ENCODE peak calls at places on chromosomes 12 and 14, in six cellular contexts. O is upper lobe of right lung, P is neuronal stem cell, Q is dorsolateral prefrontal cortex, Y is right cardiac atrium, B is ovary. K is an unnamed sample.

GRCh38 chr12:98955284-98955683 is 310.2 kb downstream of the APAF1 start:
- DNase-seq in O (no peak), P (no peak), Q (no peak), Y (no peak), B (no peak), K (no peak)

GRCh38 chr14:56310643-56311042 is 192.4 kb downstream of the PELI2 start:
- DNase-seq in O (no peak), P (no peak), Q (no peak), Y (no peak), B (no peak), K (no peak)

GRCh38 chr14:90416649-90417237 is 19.9 kb downstream of the CALM1 start:
- DNase-seq in O (no peak), P (no peak), Q (no peak), Y (no peak), B (no peak), K (no peak)

GRCh38 chr14:64502476-64503183 is 1.0 kb downstream of the ZBTB25 start:
- DNase-seq in O (no peak), P (no peak), Q (no peak), Y (no peak), B (no peak), K (peak; percentile 15)

GRCh38 chr12:98456583-98457573 is 58.5 kb upstream of the TMPO start:
- DNase-seq in O (peak; percentile 85), P (peak; percentile 39), Q (no peak), Y (peak; percentile 86), B (peak; percentile 68), K (no peak)

GRCh38 chr12:78963439-78964222 is 99.1 kb downstream of the SYT1 start:
- DNase-seq in O (no peak), P (no peak), Q (no peak), Y (no peak), B (no peak), K (no peak)

GRCh38 chr12:49636979-49637378 is 13.6 kb downstream of the PRPF40B start:
- DNase-seq in O (no peak), P (peak; percentile 27), Q (no peak), Y (no peak), B (peak; percentile 57), K (peak; percentile 44)

GRCh38 chr12:31370645-31371620 is 45.0 kb upstream of the SINHCAF start:
- DNase-seq in O (no peak), P (peak; percentile 82), Q (no peak), Y (no peak), B (no peak), K (no peak)

GRCh38 chr12:108360487-108360886 is 21.4 kb upstream of the CMKLR1 start:
- DNase-seq in O (no peak), P (no peak), Q (no peak), Y (no peak), B (no peak), K (no peak)

GRCh38 chr14:71448431-71449315 is 483.6 kb upstream of the RGS6 start:
- DNase-seq in O (no peak), P (no peak), Q (no peak), Y (no peak), B (no peak), K (no peak)

DNA sequence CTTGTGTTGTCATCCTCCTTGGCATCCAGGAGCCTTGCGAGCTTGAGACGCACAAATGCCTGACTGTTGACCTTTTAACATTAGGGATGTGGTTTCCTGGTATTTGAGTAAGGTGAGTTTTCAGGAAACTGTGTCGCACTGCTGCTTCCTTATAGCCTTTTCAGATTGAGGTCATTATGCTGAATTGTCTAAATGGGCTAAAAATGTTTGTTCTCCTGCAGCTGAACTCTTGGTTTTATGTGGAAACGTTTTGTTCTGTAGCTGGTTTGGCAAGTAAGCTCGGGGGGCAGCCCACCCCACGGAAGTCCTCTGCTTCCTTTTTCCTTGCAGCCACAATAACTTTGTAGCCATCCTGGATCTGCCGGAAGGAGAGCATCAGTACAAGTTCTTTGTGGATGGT is 5.7 kb downstream of the PRKAB1 start:
- DNase-seq in O (no peak), P (no peak), Q (no peak), Y (no peak), B (no peak), K (no peak)
- H3K27ac ChIP-seq in O (peak overlapping the region; percentile 45), P (no peak overlapping the region), Q (peak overlapping the region; percentile 77), Y (peak overlapping the region; percentile 68), B (no peak overlapping the region), K (no peak overlapping the region)

GRCh38 chr14:76866469-76866868 is 40.3 kb downstream of the LRRC74A start:
- DNase-seq in O (no peak), P (no peak), Q (no peak), Y (no peak), B (no peak), K (no peak)

GRCh38 chr14:76861574-76862255 is 35.5 kb downstream of the LRRC74A start:
- DNase-seq in O (no peak), P (no peak), Q (no peak), Y (no peak), B (no peak), K (no peak)

GRCh38 chr14:76867536-76868452 is 41.6 kb downstream of the LRRC74A start:
- DNase-seq in O (peak; percentile 81), P (no peak), Q (no peak), Y (peak; percentile 75), B (no peak), K (peak; percentile 46)

GRCh38 chr14:76862546-76863282 is 36.5 kb downstream of the LRRC74A start:
- DNase-seq in O (no peak), P (no peak), Q (no peak), Y (no peak), B (no peak), K (no peak)

GRCh38 chr14:76863724-76864407 is 37.7 kb downstream of the LRRC74A start:
- DNase-seq in O (peak; percentile 81), P (no peak), Q (no peak), Y (peak; percentile 83), B (no peak), K (no peak)
- H3K27ac ChIP-seq in O (peak overlapping the region; percentile 74), P (no peak overlapping the region), Q (no peak overlapping the region), Y (peak overlapping the region; percentile 71), B (no peak overlapping the region), K (no peak overlapping the region)

GRCh38 chr12:52878507-52879393 is 26.1 kb downstream of the KRT8 start:
- DNase-seq in O (no peak), P (no peak), Q (no peak), Y (no peak), B (no peak), K (no peak)
- H3K27ac ChIP-seq in O (no peak overlapping the region), P (no peak overlapping the region), Q (peak overlapping the region; percentile 40), Y (no peak overlapping the region), B (no peak overlapping the region), K (no peak overlapping the region)

GRCh38 chr12:70365648-70366518 is at the start of gene KCNMB4:
- DNase-seq in O (peak; percentile 78), P (peak; percentile 86), Q (peak; percentile 88), Y (peak; percentile 90), B (peak; percentile 76), K (peak; percentile 77)

GRCh38 chr12:70364695-70365397 is 1.2 kb upstream of the KCNMB4 start:
- DNase-seq in O (no peak), P (peak; percentile 11), Q (no peak), Y (no peak), B (no peak), K (no peak)

GRCh38 chr12:70366581-70367267 is 634 bp downstream of the KCNMB4 start:
- DNase-seq in O (peak; percentile 67), P (peak; percentile 32), Q (peak; percentile 54), Y (peak; percentile 68), B (peak; percentile 56), K (peak; percentile 65)

GRCh38 chr12:70367268-70368141 is 1.4 kb downstream of the KCNMB4 start:
- DNase-seq in O (no peak), P (peak; percentile 11), Q (no peak), Y (no peak), B (no peak), K (no peak)

GRCh38 chr12:70365398-70365647 is 767 bp upstream of the KCNMB4 start:
- DNase-seq in O (no peak), P (no peak), Q (no peak), Y (no peak), B (no peak), K (no peak)
- H3K27ac ChIP-seq in O (no peak overlapping the region), P (no peak overlapping the region), Q (peak overlapping the region; percentile 93), Y (no peak overlapping the region), B (no peak overlapping the region), K (no peak overlapping the region)

GRCh38 chr12:2765052-2765451 is 29.7 kb upstream of the FKBP4 start:
- DNase-seq in O (no peak), P (no peak), Q (no peak), Y (no peak), B (no peak), K (no peak)
- H3K27ac ChIP-seq in O (no peak overlapping the region), P (no peak overlapping the region), Q (no peak overlapping the region), Y (no peak overlapping the region), B (no peak overlapping the region), K (no peak overlapping the region)